ENCODE peak calls at places on chromosome 7, in five cellular contexts. O is progenitor cell of endocrine pancreas, B is Peyer's patch, W is A549, L is brain microvascular endothelial cell. U is an unnamed sample.

GRCh38 chr7:93799750-93800357 is 90.7 kb downstream of the TFPI2 start:
- DNase-seq in O (no peak), L (no peak), W (peak), B (no peak), U (no peak)

GRCh38 chr7:40733578-40733977 is 598.8 kb downstream of the SUGCT start:
- DNase-seq in L (no peak), O (no peak), W (no peak), B (no peak), U (no peak)

GRCh38 chr7:16034353-16034752 is 347.9 kb upstream of the MEOX2 start:
- DNase-seq in W (no peak), L (peak), O (no peak), B (no peak), U (no peak)

GRCh38 chr7:74474271-74474865 is 20.7 kb downstream of the GTF2IRD1 start:
- DNase-seq in B (no peak), L (peak), W (no peak), O (no peak), U (no peak)

GRCh38 chr7:134065415-134065814 is 61.7 kb upstream of the LRGUK start:
- DNase-seq in W (no peak), B (no peak), L (no peak), O (no peak), U (no peak)

GRCh38 chr7:66554326-66554725 is 74.4 kb upstream of the KCTD7 start:
- DNase-seq in W (no peak), O (no peak), L (no peak), B (no peak), U (no peak)

GRCh38 chr7:106313456-106313891 is 28.7 kb upstream of the NAMPT start:
- DNase-seq in O (no peak), L (peak), W (peak), B (no peak), U (no peak)

GRCh38 chr7:1558181-1558811 is 2.3 kb upstream of the TMEM184A start:
- DNase-seq in O (no peak), W (peak), B (no peak), L (no peak), U (no peak)

GRCh38 chr7:30238721-30239441 is 45.5 kb upstream of the ZNRF2 start:
- DNase-seq in W (peak), O (no peak), B (no peak), L (no peak), U (peak)

GRCh38 chr7:43148161-43148731 is 35.8 kb downstream of the HECW1 start:
- DNase-seq in B (no peak), W (no peak), L (no peak), O (no peak), U (no peak)

GRCh38 chr7:78139335-78139734 is 340.8 kb downstream of the PHTF2 start:
- DNase-seq in O (no peak), W (no peak), B (no peak), L (peak), U (no peak)

GRCh38 chr7:134782121-134782623 is 2.7 kb downstream of the CALD1 start:
- DNase-seq in W (no peak), O (no peak), B (peak), L (no peak), U (no peak)

GRCh38 chr7:5657901-5658300 is 123.6 kb downstream of the RNF216 start:
- DNase-seq in L (no peak), B (no peak), O (no peak), W (no peak), U (no peak)

GRCh38 chr7:140230517-140230861 is 53.7 kb upstream of the KDM7A start:
- DNase-seq in W (no peak), B (peak), O (no peak), L (no peak), U (peak)

GRCh38 chr7:43669286-43670081 is 59.8 kb downstream of the COA1 start:
- DNase-seq in O (no peak), B (peak), L (no peak), W (peak), U (no peak)

GRCh38 chr7:73820013-73820412 is 10.8 kb upstream of the CLDN4 start:
- DNase-seq in O (no peak), B (no peak), L (no peak), W (no peak), U (no peak)

GRCh38 chr7:36090976-36091375 is 62.1 kb upstream of the EEPD1 start:
- DNase-seq in L (no peak), O (no peak), W (no peak), B (no peak), U (no peak)

GRCh38 chr7:96823274-96823673 is 113.6 kb upstream of the SEM1 start:
- DNase-seq in L (peak), B (no peak), W (no peak), O (no peak), U (no peak)

GRCh38 chr7:41877118-41877517 is 174.2 kb upstream of the INHBA start:
- DNase-seq in O (no peak), B (no peak), W (no peak), L (no peak), U (no peak)

GRCh38 chr7:156554488-156554887 is 86.1 kb upstream of the RNF32 start:
- DNase-seq in W (no peak), L (no peak), O (no peak), B (no peak), U (no peak)

GRCh38 chr7:24441331-24442059 is 131.8 kb upstream of the PALS2 start:
- DNase-seq in B (no peak), L (no peak), W (no peak), O (no peak), U (no peak)

GRCh38 chr7:158963780-158964222 is 107.4 kb downstream of the DYNC2I1 start:
- DNase-seq in L (no peak), O (no peak), W (no peak), B (no peak), U (no peak)

GRCh38 chr7:66399566-66399965 is 194.4 kb downstream of the TPST1 start:
- DNase-seq in L (no peak), O (no peak), B (no peak), W (no peak), U (no peak)

GRCh38 chr7:116145245-116145852 is 65.0 kb upstream of the TES start:
- DNase-seq in B (no peak), L (no peak), W (no peak), O (no peak), U (no peak)

GRCh38 chr7:157299613-157300405 is 37.0 kb upstream of the DNAJB6 start:
- DNase-seq in W (peak), L (no peak), B (no peak), O (no peak), U (peak)

GRCh38 chr7:85774931-85775330 is 588.1 kb upstream of the SEMA3D start:
- DNase-seq in O (no peak), L (no peak), B (no peak), W (no peak), U (no peak)

GRCh38 chr7:157975401-157976372 is 611.9 kb downstream of the PTPRN2 start:
- DNase-seq in W (no peak), O (no peak), B (no peak), L (no peak), U (peak)

GRCh38 chr7:68529221-68529620 is 1069.1 kb upstream of the AUTS2 start:
- DNase-seq in B (no peak), L (no peak), O (no peak), W (no peak), U (no peak)

GRCh38 chr7:138205614-138206150 is 129.4 kb downstream of the AKR1D1 start:
- DNase-seq in O (no peak), W (no peak), L (peak), B (no peak), U (no peak)

GRCh38 chr7:136956232-136956631 is 87.8 kb downstream of the CHRM2 start:
- DNase-seq in W (no peak), B (no peak), L (peak), O (no peak), U (no peak)

GRCh38 chr7:2661602-2662272 is 26.3 kb upstream of the AMZ1 start:
- DNase-seq in W (no peak), B (no peak), L (no peak), O (no peak), U (no peak)
- TF ChIP-seq CTCF in W (no peak), B (no peak), L (peak), O (no peak), U (no peak)

GRCh38 chr7:100585511-100586265 is at the start of gene LRCH4:
- DNase-seq in L (peak), W (peak), O (peak), B (peak), U (no peak)
- TF ChIP-seq CTCF in L (no peak), W (no peak), O (no peak), B (no peak), U (no peak)

GRCh38 chr7:52917982-52918578 is 117.4 kb upstream of the POM121L12 start:
- DNase-seq in W (peak), O (no peak), B (no peak), L (no peak), U (no peak)
- TF ChIP-seq CTCF in W (no peak), O (peak), B (no peak), L (no peak), U (no peak)

GRCh38 chr7:144908943-144909556 is 73.2 kb upstream of the TPK1 start:
- DNase-seq in O (no peak), L (no peak), W (no peak), B (no peak), U (no peak)

GRCh38 chr7:144907577-144907976 is 71.7 kb upstream of the TPK1 start:
- DNase-seq in B (no peak), O (no peak), L (no peak), W (no peak), U (no peak)

GRCh38 chr7:144903201-144903600 is 67.3 kb upstream of the TPK1 start:
- DNase-seq in O (no peak), B (no peak), L (no peak), W (no peak), U (no peak)

DNA sequence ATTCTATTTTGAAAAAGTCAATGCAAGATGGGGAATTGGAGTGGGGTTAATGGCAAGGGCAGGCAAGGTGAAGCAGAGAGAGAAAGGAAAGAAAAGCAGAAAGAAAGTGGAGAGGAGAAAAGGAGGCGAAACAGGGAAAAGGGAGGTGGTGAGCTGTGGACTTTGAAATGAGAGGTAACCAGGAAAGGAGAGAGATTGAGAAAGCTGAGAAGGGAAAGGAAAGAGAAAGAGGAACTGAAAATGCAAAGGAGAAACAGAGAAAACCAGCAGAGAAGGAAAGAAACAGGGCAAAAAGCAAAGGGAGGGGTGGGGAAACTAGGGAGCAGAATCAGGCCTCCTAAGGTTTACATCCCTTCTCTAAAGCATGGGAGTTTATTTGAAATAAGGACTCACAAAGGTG is 72.5 kb upstream of the TPK1 start:
- DNase-seq in O (no peak), L (no peak), B (no peak), W (no peak), U (no peak)
- TF ChIP-seq CTCF in O (no peak), L (no peak), B (no peak), W (no peak), U (no peak)

GRCh38 chr7:34184466-34184865 is 279.1 kb downstream of the BMPER start:
- DNase-seq in L (no peak), B (no peak), O (no peak), W (peak), U (no peak)
- TF ChIP-seq CTCF in L (no peak), B (no peak), O (no peak), W (no peak), U (no peak)